ENCODE peak calls at places on chromosomes 1 and 21, in eight cellular contexts. S is astrocyte of the hippocampus; I is tibial artery; O is stimulated activated CD8-positive, alpha-beta memory T cell treated with anti-CD3 and anti-CD28 coated beads, Interleukin-7, amount 100 ng/mL, for 1 hour; L is activated CD4-positive, alpha-beta T cell treated with anti-CD3 and anti-CD28 coated beads, Interleukin-2, amount 10 ng/mL, durations not matched to agents 7 days and 5 days; K is GM23338; C is occipital lobe; P is astrocyte of the spinal cord. H is an unnamed sample.

GRCh38 chr1:155010211-155010918 is 7.8 kb downstream of the ZBTB7B start:
- DNase-seq in S (no peak), I (no peak), O (no peak), L (peak; percentile 44), K (no peak), C (no peak), P (no peak), H (no peak)

GRCh38 chr21:15144026-15144425 is 79.2 kb upstream of the NRIP1 start:
- DNase-seq in S (peak; percentile 11), I (no peak), O (no peak), L (no peak), K (no peak), C (no peak), P (no peak), H (no peak)

GRCh38 chr1:111856411-111857135 is 100.9 kb downstream of the DDX20 start:
- DNase-seq in S (no peak), I (no peak), O (no peak), L (no peak), K (peak; percentile 21), C (peak; percentile 66), P (no peak), H (no peak)

GRCh38 chr1:202901555-202901954 is 12.6 kb upstream of the RABIF start:
- DNase-seq in S (no peak), I (no peak), O (no peak), L (no peak), K (no peak), C (no peak), P (no peak), H (no peak)

GRCh38 chr1:57118948-57119637 is 153.3 kb upstream of the C8B start:
- DNase-seq in S (no peak), I (no peak), O (no peak), L (no peak), K (no peak), C (no peak), P (no peak), H (no peak)

GRCh38 chr1:65148548-65149390 is 766 bp downstream of the AK4 start:
- DNase-seq in S (peak; percentile 78), I (peak; percentile 83), O (no peak), L (peak; percentile 44), K (peak; percentile 79), C (no peak), P (peak; percentile 49), H (peak; percentile 60)

GRCh38 chr1:12618661-12619395 is 818 bp upstream of the DHRS3 start:
- DNase-seq in S (peak; percentile 89), I (peak; percentile 92), O (no peak), L (peak; percentile 53), K (peak; percentile 86), C (peak; percentile 43), P (peak; percentile 83), H (peak; percentile 83)

GRCh38 chr21:38139380-38140168 is 117.2 kb upstream of the KCNJ15 start:
- DNase-seq in S (no peak), I (no peak), O (no peak), L (no peak), K (no peak), C (no peak), P (peak; percentile 24), H (no peak)

GRCh38 chr1:233566886-233567285 is 47.0 kb upstream of the KCNK1 start:
- DNase-seq in S (no peak), I (no peak), O (no peak), L (no peak), K (no peak), C (no peak), P (no peak), H (no peak)

GRCh38 chr1:29801561-29801973 is 565.2 kb downstream of the PTPRU start:
- DNase-seq in S (no peak), I (no peak), O (no peak), L (peak; percentile 3), K (no peak), C (no peak), P (no peak), H (no peak)

GRCh38 chr1:203615182-203615581 is 11.4 kb upstream of the ATP2B4 start:
- DNase-seq in S (no peak), I (no peak), O (no peak), L (no peak), K (no peak), C (no peak), P (no peak), H (no peak)

GRCh38 chr21:34668803-34669148 is at the start of gene CLIC6:
- DNase-seq in S (peak; percentile 9), I (peak; percentile 80), O (no peak), L (no peak), K (peak; percentile 78), C (no peak), P (no peak), H (no peak)

GRCh38 chr1:241391926-241392710 is 35.1 kb upstream of the RGS7 start:
- DNase-seq in S (no peak), I (no peak), O (no peak), L (no peak), K (no peak), C (no peak), P (peak; percentile 9), H (no peak)

GRCh38 chr1:66353207-66353606 is 180.7 kb upstream of the SGIP1 start:
- DNase-seq in S (peak; percentile 25), I (no peak), O (no peak), L (no peak), K (peak; percentile 85), C (peak; percentile 66), P (no peak), H (no peak)

GRCh38 chr1:53188099-53188498 is 8.5 kb upstream of the CPT2 start:
- DNase-seq in S (no peak), I (no peak), O (no peak), L (no peak), K (no peak), C (no peak), P (no peak), H (no peak)

GRCh38 chr1:34419662-34420061 is 243.0 kb downstream of the C1orf94 start:
- DNase-seq in S (peak; percentile 17), I (no peak), O (no peak), L (no peak), K (peak; percentile 79), C (no peak), P (no peak), H (no peak)

GRCh38 chr1:226365831-226366231 is 42.1 kb downstream of the PARP1 start:
- DNase-seq in S (peak; percentile 62), I (no peak), O (no peak), L (no peak), K (no peak), C (no peak), P (peak; percentile 78), H (no peak)

GRCh38 chr21:33419538-33420123 is 16.4 kb downstream of the IFNGR2 start:
- DNase-seq in S (no peak), I (no peak), O (no peak), L (no peak), K (no peak), C (no peak), P (peak; percentile 53), H (no peak)

GRCh38 chr1:27402349-27402754 is 9.9 kb downstream of the GPR3 start:
- DNase-seq in S (peak; percentile 81), I (peak; percentile 94), O (no peak), L (no peak), K (peak; percentile 75), C (no peak), P (peak; percentile 70), H (peak; percentile 79)

GRCh38 chr1:64891440-64891815 is 74.9 kb downstream of the JAK1 start:
- DNase-seq in S (no peak), I (no peak), O (no peak), L (no peak), K (no peak), C (no peak), P (no peak), H (no peak)

GRCh38 chr1:21622466-21623315 is 46.5 kb downstream of the RAP1GAP start:
- DNase-seq in S (peak; percentile 41), I (no peak), O (no peak), L (peak; percentile 44), K (peak; percentile 74), C (no peak), P (no peak), H (peak; percentile 39)

GRCh38 chr1:233081686-233082085 is 131.3 kb downstream of the NTPCR start:
- DNase-seq in S (no peak), I (no peak), O (no peak), L (no peak), K (no peak), C (no peak), P (peak; percentile 21), H (no peak)

GRCh38 chr1:159936284-159936904 is 9.0 kb downstream of the IGSF9 start:
- DNase-seq in S (peak; percentile 75), I (no peak), O (peak; percentile 74), L (peak; percentile 85), K (peak; percentile 79), C (no peak), P (no peak), H (peak; percentile 77)

GRCh38 chr1:30607723-30608122 is 115.7 kb downstream of the MATN1 start:
- DNase-seq in S (no peak), I (no peak), O (no peak), L (no peak), K (no peak), C (no peak), P (no peak), H (no peak)

H was measured in heart right ventricle.